ENCODE peak calls at places on chromosomes 13 and 19, in four cellular contexts. Y is cardiac muscle cell, V is NCI-H345, C is aorta. M is an unnamed sample.

GRCh38 chr19:1232652-1233360 is 5.0 kb downstream of the CBARP start:
- DNase-seq in V (no peak), Y (peak; percentile 72), C (peak; percentile 87), M (no peak)

GRCh38 chr13:98918771-98919170 is 59.1 kb downstream of the DOCK9 start:
- DNase-seq in C (no peak), V (no peak), Y (no peak), M (no peak)

GRCh38 chr19:44850641-44851109 is 4.6 kb downstream of the NECTIN2 start:
- DNase-seq in V (no peak), C (no peak), Y (no peak), M (no peak)

GRCh38 chr13:47859129-47859528 is 141.9 kb downstream of the SUCLA2 start:
- DNase-seq in Y (peak; percentile 15), C (no peak), V (no peak), M (no peak)

GRCh38 chr19:35055715-35056179 is 14.2 kb downstream of the HPN start:
- DNase-seq in Y (no peak), V (peak; percentile 76), C (no peak), M (no peak)

GRCh38 chr19:39825531-39826076 is 8.4 kb downstream of the DYRK1B start:
- DNase-seq in Y (no peak), C (no peak), V (no peak), M (no peak)

GRCh38 chr13:110920038-110920437 is 5.2 kb upstream of the ANKRD10 start:
- DNase-seq in V (no peak), Y (no peak), C (no peak), M (no peak)

GRCh38 chr13:74907788-74908187 is 574.2 kb downstream of the TBC1D4 start:
- DNase-seq in Y (peak; percentile 25), V (peak; percentile 22), C (no peak), M (no peak)

GRCh38 chr13:48231080-48231479 is 1.9 kb upstream of the ITM2B start:
- DNase-seq in V (no peak), C (no peak), Y (peak; percentile 81), M (no peak)

GRCh38 chr13:110008816-110009215 is 222.4 kb upstream of the IRS2 start:
- DNase-seq in V (no peak), C (no peak), Y (no peak), M (no peak)

GRCh38 chr19:13044160-13044853 is 49.0 kb downstream of the NFIX start:
- DNase-seq in C (no peak), Y (no peak), V (no peak), M (peak; percentile 25)

GRCh38 chr19:50419580-50420035 is 870 bp downstream of the SPIB start:
- DNase-seq in C (no peak), V (no peak), Y (no peak), M (no peak)

GRCh38 chr13:66657165-66657895 is 572.8 kb downstream of the PCDH9 start:
- DNase-seq in C (no peak), V (peak; percentile 98), Y (peak; percentile 92), M (peak; percentile 89)

GRCh38 chr19:30204721-30205120 is 167.5 kb upstream of the ZNF536 start:
- DNase-seq in V (no peak), C (no peak), Y (no peak), M (no peak)

GRCh38 chr19:41225238-41226052 is 6.4 kb downstream of the AXL start:
- DNase-seq in C (peak; percentile 90), Y (peak; percentile 98), V (no peak), M (peak; percentile 96)

GRCh38 chr19:39106201-39106600 is 19.4 kb upstream of the PAK4 start:
- DNase-seq in V (no peak), C (no peak), Y (no peak), M (no peak)

GRCh38 chr13:97185291-97185690 is 36.8 kb upstream of the MBNL2 start:
- DNase-seq in V (no peak), C (no peak), Y (no peak), M (peak; percentile 49)

GRCh38 chr19:30227661-30228112 is 144.5 kb upstream of the ZNF536 start:
- DNase-seq in C (no peak), V (no peak), Y (peak; percentile 71), M (peak; percentile 18)

GRCh38 chr13:21541980-21542379 is 62.0 kb downstream of the MICU2 start:
- DNase-seq in V (no peak), C (no peak), Y (no peak), M (no peak)

GRCh38 chr19:10611907-10612306 is 13.4 kb upstream of the SLC44A2 start:
- DNase-seq in Y (no peak), V (no peak), C (no peak), M (no peak)

GRCh38 chr13:75480691-75481175 is 1.2 kb downstream of the TBC1D4 start:
- DNase-seq in Y (peak; percentile 53), V (peak; percentile 83), C (peak; percentile 77), M (peak; percentile 88)

GRCh38 chr19:42286349-42287016 is 15.4 kb upstream of the PRR19 start:
- DNase-seq in Y (peak; percentile 61), V (no peak), C (peak; percentile 88), M (no peak)

GRCh38 chr19:33175156-33175782 is 18.9 kb upstream of the LRP3 start:
- DNase-seq in C (peak; percentile 35), V (no peak), Y (no peak), M (no peak)

GRCh38 chr19:15640294-15640903 is at the start of gene CYP4F3:
- DNase-seq in V (no peak), C (no peak), Y (peak; percentile 6), M (peak; percentile 98)

GRCh38 chr19:48393559-48394330 is at the start of gene GRIN2D:
- DNase-seq in C (no peak), V (peak; percentile 19), Y (peak; percentile 47), M (peak; percentile 37)

GRCh38 chr13:99985243-99985874 is 3.8 kb downstream of the ZIC2 start:
- DNase-seq in Y (no peak), V (no peak), C (peak; percentile 51), M (no peak)

GRCh38 chr13:84500016-84500415 is 617.7 kb upstream of the SLITRK1 start:
- DNase-seq in C (no peak), V (no peak), Y (no peak), M (no peak)

GRCh38 chr13:42049454-42049780 is 969 bp downstream of the DGKH start:
- DNase-seq in V (no peak), C (no peak), Y (no peak), M (no peak)

GRCh38 chr19:35773020-35773809 is 2.1 kb upstream of the ARHGAP33 start:
- DNase-seq in Y (peak; percentile 72), C (no peak), V (no peak), M (peak; percentile 51)

GRCh38 chr19:39428309-39429112 is 7.2 kb downstream of the RPS16 start:
- DNase-seq in Y (peak; percentile 96), C (peak; percentile 90), V (no peak), M (peak; percentile 28)

GRCh38 chr13:41835871-41836270 is 125.0 kb downstream of the VWA8 start:
- DNase-seq in Y (peak; percentile 23), C (no peak), V (no peak), M (no peak)

GRCh38 chr13:38308736-38309135 is 40.9 kb upstream of the UFM1 start:
- DNase-seq in Y (peak; percentile 34), V (no peak), C (no peak), M (peak; percentile 96)

GRCh38 chr13:42047561-42048322 is 706 bp upstream of the DGKH start:
- DNase-seq in Y (peak; percentile 79), V (peak; percentile 49), C (no peak), M (peak; percentile 34)

GRCh38 chr19:14786421-14786851 is 8.1 kb upstream of the ADGRE2 start:
- DNase-seq in C (no peak), Y (peak; percentile 57), V (no peak), M (no peak)

GRCh38 chr19:19821366-19822147 is at the start of gene ZNF506:
- DNase-seq in Y (peak; percentile 99), V (peak; percentile 89), C (peak; percentile 99), M (peak; percentile 94)

GRCh38 chr13:106374631-106375030 is 160.8 kb downstream of the EFNB2 start:
- DNase-seq in C (no peak), Y (no peak), V (no peak), M (no peak)

GRCh38 chr13:78317030-78317429 is 286.3 kb downstream of the POU4F1 start:
- DNase-seq in Y (peak; percentile 6), V (no peak), C (no peak), M (no peak)

GRCh38 chr19:21210037-21210621 is 68.3 kb downstream of the ZNF431 start:
- DNase-seq in Y (no peak), V (no peak), C (no peak), M (no peak)

GRCh38 chr19:12792048-12792852 is 964 bp downstream of the JUNB start:
- DNase-seq in V (peak; percentile 27), Y (peak; percentile 67), C (peak; percentile 88), M (peak; percentile 52)

M was measured in PC-9.